ENCODE peak calls at places on chromosomes 6 and 20, in eight cellular contexts. One of them, this sample, is unnamed.

GRCh38 chr6:61947311-61947970 is 338.6 kb downstream of the KHDRBS2 start:
- DNase-seq in A549: no peak
- DNase-seq in uterus: no peak
- DNase-seq in fibroblast of the aortic adventitia: no peak
- DNase-seq in pancreas: no peak
- DNase-seq in left ventricle myocardium inferior: no peak
- DNase-seq in AG04450: no peak
- DNase-seq in colonic mucosa: no peak
- DNase-seq in this sample: no peak

GRCh38 chr20:38406476-38406875 is 28.7 kb downstream of the SNHG17 start:
- DNase-seq in A549: no peak
- DNase-seq in uterus: no peak
- DNase-seq in fibroblast of the aortic adventitia: no peak
- DNase-seq in pancreas: no peak
- DNase-seq in left ventricle myocardium inferior: no peak
- DNase-seq in AG04450: no peak
- DNase-seq in colonic mucosa: no peak
- DNase-seq in this sample: no peak

GRCh38 chr20:54176610-54177009 is 2.8 kb upstream of the CYP24A1 start:
- DNase-seq in A549: no peak
- DNase-seq in uterus: no peak
- DNase-seq in fibroblast of the aortic adventitia: no peak
- DNase-seq in pancreas: no peak
- DNase-seq in left ventricle myocardium inferior: no peak
- DNase-seq in AG04450: no peak
- DNase-seq in colonic mucosa: no peak
- DNase-seq in this sample: no peak

GRCh38 chr20:10381477-10381876 is 52.5 kb downstream of the MKKS start:
- DNase-seq in A549: no peak
- DNase-seq in uterus: no peak
- DNase-seq in fibroblast of the aortic adventitia: peak; percentile 9
- DNase-seq in pancreas: no peak
- DNase-seq in left ventricle myocardium inferior: no peak
- DNase-seq in AG04450: no peak
- DNase-seq in colonic mucosa: no peak
- DNase-seq in this sample: no peak

GRCh38 chr6:90538651-90539050 is 48.2 kb downstream of the MAP3K7 start:
- DNase-seq in A549: no peak
- DNase-seq in uterus: no peak
- DNase-seq in fibroblast of the aortic adventitia: peak; percentile 77
- DNase-seq in pancreas: no peak
- DNase-seq in left ventricle myocardium inferior: no peak
- DNase-seq in AG04450: no peak
- DNase-seq in colonic mucosa: peak; percentile 51
- DNase-seq in this sample: no peak

GRCh38 chr6:168188974-168189678 is 110.1 kb upstream of the FRMD1 start:
- DNase-seq in A549: no peak
- DNase-seq in uterus: peak; percentile 1
- DNase-seq in fibroblast of the aortic adventitia: no peak
- DNase-seq in pancreas: no peak
- DNase-seq in left ventricle myocardium inferior: no peak
- DNase-seq in AG04450: no peak
- DNase-seq in colonic mucosa: no peak
- DNase-seq in this sample: no peak

GRCh38 chr6:39143238-39143930 is 28.4 kb upstream of the SAYSD1 start:
- DNase-seq in A549: no peak
- DNase-seq in uterus: no peak
- DNase-seq in fibroblast of the aortic adventitia: peak; percentile 5
- DNase-seq in pancreas: no peak
- DNase-seq in left ventricle myocardium inferior: no peak
- DNase-seq in AG04450: no peak
- DNase-seq in colonic mucosa: no peak
- DNase-seq in this sample: no peak

GRCh38 chr6:84358581-84358980 is 131.1 kb upstream of the CEP162 start:
- DNase-seq in A549: no peak
- DNase-seq in uterus: no peak
- DNase-seq in fibroblast of the aortic adventitia: no peak
- DNase-seq in pancreas: no peak
- DNase-seq in left ventricle myocardium inferior: no peak
- DNase-seq in AG04450: no peak
- DNase-seq in colonic mucosa: no peak
- DNase-seq in this sample: no peak

GRCh38 chr20:37342231-37343177 is 3.4 kb upstream of the SRC start:
- DNase-seq in A549: peak; percentile 48
- DNase-seq in uterus: no peak
- DNase-seq in fibroblast of the aortic adventitia: no peak
- DNase-seq in pancreas: no peak
- DNase-seq in left ventricle myocardium inferior: no peak
- DNase-seq in AG04450: no peak
- DNase-seq in colonic mucosa: no peak
- DNase-seq in this sample: no peak

GRCh38 chr20:16732506-16733152 is 2.8 kb downstream of the SNRPB2 start:
- DNase-seq in A549: no peak
- DNase-seq in uterus: no peak
- DNase-seq in fibroblast of the aortic adventitia: no peak
- DNase-seq in pancreas: no peak
- DNase-seq in left ventricle myocardium inferior: no peak
- DNase-seq in AG04450: no peak
- DNase-seq in colonic mucosa: no peak
- DNase-seq in this sample: no peak

GRCh38 chr6:111850288-111850937 is 22.8 kb downstream of the FYN start:
- DNase-seq in A549: no peak
- DNase-seq in uterus: no peak
- DNase-seq in fibroblast of the aortic adventitia: no peak
- DNase-seq in pancreas: no peak
- DNase-seq in left ventricle myocardium inferior: peak; percentile 59
- DNase-seq in AG04450: no peak
- DNase-seq in colonic mucosa: no peak
- DNase-seq in this sample: no peak

GRCh38 chr6:47241742-47242482 is 67.8 kb downstream of the TNFRSF21 start:
- DNase-seq in A549: no peak
- DNase-seq in uterus: no peak
- DNase-seq in fibroblast of the aortic adventitia: peak; percentile 32
- DNase-seq in pancreas: no peak
- DNase-seq in left ventricle myocardium inferior: no peak
- DNase-seq in AG04450: no peak
- DNase-seq in colonic mucosa: no peak
- DNase-seq in this sample: no peak

GRCh38 chr6:129901910-129902309 is 40.8 kb upstream of the TMEM244 start:
- DNase-seq in A549: no peak
- DNase-seq in uterus: no peak
- DNase-seq in fibroblast of the aortic adventitia: peak; percentile 36
- DNase-seq in pancreas: no peak
- DNase-seq in left ventricle myocardium inferior: no peak
- DNase-seq in AG04450: no peak
- DNase-seq in colonic mucosa: no peak
- DNase-seq in this sample: no peak

GRCh38 chr20:363319-364078 is 16.6 kb downstream of the NRSN2 start:
- DNase-seq in A549: no peak
- DNase-seq in uterus: no peak
- DNase-seq in fibroblast of the aortic adventitia: no peak
- DNase-seq in pancreas: no peak
- DNase-seq in left ventricle myocardium inferior: no peak
- DNase-seq in AG04450: no peak
- DNase-seq in colonic mucosa: no peak
- DNase-seq in this sample: no peak

GRCh38 chr6:110884321-110884720 is 9.7 kb downstream of the AMD1 start:
- DNase-seq in A549: no peak
- DNase-seq in uterus: no peak
- DNase-seq in fibroblast of the aortic adventitia: no peak
- DNase-seq in pancreas: no peak
- DNase-seq in left ventricle myocardium inferior: no peak
- DNase-seq in AG04450: no peak
- DNase-seq in colonic mucosa: no peak
- DNase-seq in this sample: no peak

GRCh38 chr6:6004147-6004995 is 2.4 kb downstream of the NRN1 start:
- DNase-seq in A549: no peak
- DNase-seq in uterus: no peak
- DNase-seq in fibroblast of the aortic adventitia: no peak
- DNase-seq in pancreas: no peak
- DNase-seq in left ventricle myocardium inferior: no peak
- DNase-seq in AG04450: no peak
- DNase-seq in colonic mucosa: no peak
- DNase-seq in this sample: no peak

GRCh38 chr6:42165016-42165415 is 8.1 kb upstream of the GUCA1A start:
- DNase-seq in A549: no peak
- DNase-seq in uterus: no peak
- DNase-seq in fibroblast of the aortic adventitia: peak; percentile 9
- DNase-seq in pancreas: no peak
- DNase-seq in left ventricle myocardium inferior: no peak
- DNase-seq in AG04450: peak; percentile 24
- DNase-seq in colonic mucosa: no peak
- DNase-seq in this sample: no peak

DNA sequence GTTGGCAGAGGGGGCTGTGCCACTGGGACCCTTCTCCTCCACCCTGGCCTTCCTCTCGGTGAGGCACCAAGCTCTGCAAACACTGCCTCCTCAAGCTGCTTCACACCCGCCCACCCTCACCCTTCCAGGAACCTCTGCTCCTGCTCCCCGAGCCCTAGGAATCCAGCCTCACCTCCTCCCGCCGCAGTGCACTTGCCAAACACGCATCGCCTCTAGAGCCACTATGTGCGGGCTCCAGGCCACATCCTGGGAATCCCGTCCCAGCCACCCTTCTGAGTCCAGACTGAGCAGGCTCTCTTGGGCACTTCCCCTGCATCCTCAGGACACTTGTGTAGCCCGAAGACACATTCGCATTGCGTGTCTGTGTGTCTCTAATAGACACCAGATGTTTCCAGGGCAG is 18.5 kb downstream of the PSMG4 start:
- DNase-seq in A549: no peak
- DNase-seq in uterus: no peak
- DNase-seq in fibroblast of the aortic adventitia: no peak
- DNase-seq in pancreas: no peak
- DNase-seq in left ventricle myocardium inferior: no peak
- DNase-seq in AG04450: no peak
- DNase-seq in colonic mucosa: no peak
- DNase-seq in this sample: no peak
- TF ChIP-seq CTCF in A549: no peak
- TF ChIP-seq CTCF in uterus: no peak
- TF ChIP-seq CTCF in fibroblast of the aortic adventitia: no peak
- TF ChIP-seq CTCF in pancreas: no peak
- TF ChIP-seq CTCF in left ventricle myocardium inferior: no peak
- TF ChIP-seq CTCF in AG04450: no peak
- TF ChIP-seq CTCF in colonic mucosa: no peak
- TF ChIP-seq CTCF in this sample: no peak

DNA sequence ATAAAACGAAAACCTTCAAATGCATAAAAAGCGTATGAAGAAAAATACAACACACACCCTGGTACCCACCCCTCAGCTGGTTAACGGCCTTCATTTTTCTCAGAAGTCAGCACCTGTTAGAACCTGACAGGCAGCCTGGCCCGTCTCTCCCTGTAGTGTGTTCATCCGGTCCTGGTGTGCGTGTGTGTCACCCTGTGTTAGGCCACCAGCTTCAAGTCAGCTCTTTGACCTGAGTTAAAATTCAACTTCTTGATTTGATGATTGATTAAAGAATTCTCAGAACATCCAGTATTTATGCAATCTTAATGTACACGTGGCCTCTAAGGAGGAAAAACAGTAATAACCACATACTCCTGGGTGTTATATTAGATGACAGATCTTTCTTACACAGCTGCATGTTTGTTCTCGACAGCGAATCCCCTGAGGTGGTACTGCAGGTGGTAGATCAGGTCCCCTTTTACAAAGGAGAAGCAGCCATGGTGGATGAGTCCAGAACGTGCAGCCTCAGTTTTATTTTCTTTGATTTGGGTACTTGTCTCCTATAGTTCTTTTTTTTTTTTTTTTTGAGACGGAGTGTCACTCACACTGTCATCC is 19.1 kb upstream of the TMEM217 start:
- DNase-seq in A549: no peak
- DNase-seq in uterus: no peak
- DNase-seq in fibroblast of the aortic adventitia: no peak
- DNase-seq in pancreas: no peak
- DNase-seq in left ventricle myocardium inferior: no peak
- DNase-seq in AG04450: no peak
- DNase-seq in colonic mucosa: no peak
- DNase-seq in this sample: no peak
- TF ChIP-seq CTCF in A549: no peak
- TF ChIP-seq CTCF in uterus: no peak
- TF ChIP-seq CTCF in fibroblast of the aortic adventitia: no peak
- TF ChIP-seq CTCF in pancreas: no peak
- TF ChIP-seq CTCF in left ventricle myocardium inferior: no peak
- TF ChIP-seq CTCF in AG04450: no peak
- TF ChIP-seq CTCF in colonic mucosa: no peak
- TF ChIP-seq CTCF in this sample: no peak

GRCh38 chr6:20340459-20340858 is 61.2 kb upstream of the E2F3 start:
- DNase-seq in A549: no peak
- DNase-seq in uterus: no peak
- DNase-seq in fibroblast of the aortic adventitia: no peak
- DNase-seq in pancreas: no peak
- DNase-seq in left ventricle myocardium inferior: no peak
- DNase-seq in AG04450: no peak
- DNase-seq in colonic mucosa: no peak
- DNase-seq in this sample: no peak
- TF ChIP-seq CTCF in A549: no peak
- TF ChIP-seq CTCF in uterus: no peak
- TF ChIP-seq CTCF in fibroblast of the aortic adventitia: no peak
- TF ChIP-seq CTCF in pancreas: no peak
- TF ChIP-seq CTCF in left ventricle myocardium inferior: no peak
- TF ChIP-seq CTCF in AG04450: no peak
- TF ChIP-seq CTCF in colonic mucosa: no peak
- TF ChIP-seq CTCF in this sample: no peak

DNA sequence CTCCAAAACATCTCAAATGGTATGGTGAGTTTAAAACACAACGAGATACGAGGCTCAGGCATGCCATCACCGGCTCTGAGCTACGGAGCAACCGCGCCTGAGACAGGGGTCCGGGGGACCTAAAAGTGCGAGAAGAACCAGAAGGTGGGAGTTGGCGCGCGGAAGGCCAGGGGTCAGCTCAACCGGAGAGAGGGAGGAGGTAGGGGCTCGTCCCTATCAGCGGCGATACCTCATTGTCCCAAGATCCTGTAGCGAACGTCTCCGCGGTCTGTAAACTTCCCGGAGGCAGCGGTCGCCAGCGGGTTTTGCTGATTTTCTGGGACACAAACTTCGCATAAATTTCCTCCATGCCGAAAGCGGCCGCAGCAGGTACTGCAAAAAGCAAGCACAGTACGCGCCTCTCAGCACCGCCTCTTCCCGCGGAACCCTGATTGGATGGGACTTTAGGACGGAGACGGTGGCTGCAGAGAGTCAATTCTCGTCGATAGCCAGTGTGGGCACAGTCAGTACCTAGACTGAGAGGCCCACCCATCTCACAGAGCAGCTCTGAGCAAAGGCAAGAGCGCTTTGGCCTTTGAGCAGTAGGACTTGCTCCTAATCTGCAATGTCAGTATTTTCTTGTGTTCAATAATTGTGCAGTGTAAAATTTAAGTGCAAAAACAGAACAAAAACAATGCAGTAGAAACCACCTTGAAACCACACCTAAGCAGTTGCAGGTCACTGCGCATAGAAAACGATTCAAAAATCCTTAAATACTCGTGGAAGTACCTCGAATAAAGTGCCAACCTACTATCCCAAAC is at the start of gene NUP43:
- DNase-seq in A549: peak; percentile 81
- DNase-seq in uterus: peak; percentile 91
- DNase-seq in fibroblast of the aortic adventitia: peak; percentile 97
- DNase-seq in pancreas: peak; percentile 93
- DNase-seq in left ventricle myocardium inferior: peak; percentile 95
- DNase-seq in AG04450: peak; percentile 84
- DNase-seq in colonic mucosa: peak; percentile 95
- DNase-seq in this sample: peak; percentile 97
- TF ChIP-seq CTCF in A549: peak; percentile 8
- TF ChIP-seq CTCF in uterus: peak; percentile 62
- TF ChIP-seq CTCF in fibroblast of the aortic adventitia: peak; percentile 67
- TF ChIP-seq CTCF in pancreas: peak; percentile 57
- TF ChIP-seq CTCF in left ventricle myocardium inferior: peak; percentile 79
- TF ChIP-seq CTCF in AG04450: peak; percentile 55
- TF ChIP-seq CTCF in colonic mucosa: peak; percentile 62
- TF ChIP-seq CTCF in this sample: peak; percentile 56

GRCh38 chr6:104789770-104790190 is 69.9 kb downstream of the HACE1 start:
- DNase-seq in A549: peak; percentile 9
- DNase-seq in uterus: no peak
- DNase-seq in fibroblast of the aortic adventitia: peak; percentile 55
- DNase-seq in pancreas: no peak
- DNase-seq in left ventricle myocardium inferior: no peak
- DNase-seq in AG04450: peak; percentile 10
- DNase-seq in colonic mucosa: no peak
- DNase-seq in this sample: no peak
- TF ChIP-seq CTCF in A549: peak; percentile 48
- TF ChIP-seq CTCF in uterus: no peak
- TF ChIP-seq CTCF in fibroblast of the aortic adventitia: peak; percentile 28
- TF ChIP-seq CTCF in pancreas: peak; percentile 9
- TF ChIP-seq CTCF in left ventricle myocardium inferior: peak; percentile 45
- TF ChIP-seq CTCF in AG04450: peak; percentile 25
- TF ChIP-seq CTCF in colonic mucosa: peak; percentile 31
- TF ChIP-seq CTCF in this sample: no peak

This sample was measured in mucosa of descending colon.